ENCODE peak calls at places on chromosomes 11 and 22, in nine cellular contexts. P is K562, T is uterus, E is colonic mucosa, J is right cardiac atrium, U is IMR-90, G is SJSA1, R is A549, C is Peyer's patch. A is an unnamed sample. For H3K4me1, the result is how much of the 10 kb centered on the place peaks cover.

GRCh38 chr11:32451808-32452207 is 16.5 kb upstream of the WT1 start:
- DNase-seq in P (no peak), T (peak), E (no peak), J (peak), U (no peak), G (no peak), R (no peak), C (no peak), A (no peak)

GRCh38 chr22:37414288-37414687 is 13.0 kb downstream of the ELFN2 start:
- DNase-seq in P (no peak), T (no peak), E (no peak), J (no peak), U (no peak), G (no peak), R (no peak), C (no peak), A (no peak)

GRCh38 chr11:31487848-31488247 is 21.6 kb downstream of the IMMP1L start:
- DNase-seq in P (peak), T (no peak), E (no peak), J (no peak), U (peak), G (no peak), R (peak), C (no peak), A (no peak)

GRCh38 chr22:22123960-22124278 is 120.7 kb upstream of the VPREB1 start:
- DNase-seq in P (peak), T (no peak), E (no peak), J (no peak), U (no peak), G (no peak), R (no peak), C (no peak), A (no peak)

GRCh38 chr11:100637706-100638105 is 49.4 kb upstream of the ARHGAP42 start:
- DNase-seq in P (no peak), T (no peak), E (no peak), J (no peak), U (no peak), G (no peak), R (no peak), C (no peak), A (no peak)

GRCh38 chr11:2927851-2928604 is 1.2 kb downstream of the PHLDA2 start:
- DNase-seq in P (peak), T (no peak), E (peak), J (peak), U (peak), G (no peak), R (peak), C (no peak), A (no peak)

GRCh38 chr11:119195680-119196079 is 10.4 kb downstream of the NHERF4 start:
- DNase-seq in P (peak), T (no peak), E (peak), J (peak), U (peak), G (no peak), R (peak), C (peak), A (no peak)

GRCh38 chr11:104876838-104877500 is 21.3 kb downstream of the CASP12 start:
- DNase-seq in P (no peak), T (no peak), E (no peak), J (no peak), U (no peak), G (no peak), R (no peak), C (no peak), A (no peak)

GRCh38 chr11:3138178-3139085 is 26.7 kb downstream of the OSBPL5 start:
- DNase-seq in P (peak), T (no peak), E (no peak), J (peak), U (no peak), G (no peak), R (no peak), C (no peak), A (no peak)

GRCh38 chr11:26782220-26782619 is 60.4 kb upstream of the SLC5A12 start:
- DNase-seq in P (no peak), T (no peak), E (no peak), J (no peak), U (no peak), G (no peak), R (no peak), C (no peak), A (no peak)

GRCh38 chr22:46650078-46650810 is 30.1 kb downstream of the GRAMD4 start:
- DNase-seq in P (no peak), T (no peak), E (no peak), J (no peak), U (no peak), G (no peak), R (no peak), C (no peak), A (no peak)
- H3K4me1 ChIP-seq in P (half or more), T (under half), E (under half), J (under half), U (under half), G (under half), R (under half), C (under half), A (under half)

DNA sequence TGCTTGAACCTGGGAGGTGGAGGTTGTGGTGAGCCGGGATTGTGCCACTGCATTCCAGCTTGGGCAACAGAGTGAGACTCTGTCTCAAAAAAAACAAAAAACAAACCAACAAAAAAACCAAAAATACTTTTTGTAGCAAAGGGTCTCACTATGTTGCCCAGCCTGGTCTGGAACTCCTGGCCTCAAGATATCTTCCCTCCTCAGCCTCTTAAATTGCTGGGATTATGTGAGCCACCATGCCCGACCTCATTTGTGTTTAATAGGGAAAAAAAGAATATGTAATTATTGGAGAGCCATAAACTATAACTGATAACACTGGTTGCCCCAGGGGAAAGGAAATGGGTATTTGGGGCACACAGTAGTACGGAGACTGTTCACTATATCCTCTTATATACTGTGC is 19.7 kb downstream of the UVRAG start:
- DNase-seq in P (no peak), T (no peak), E (no peak), J (no peak), U (no peak), G (no peak), R (no peak), C (no peak), A (no peak)
- H3K4me1 ChIP-seq in P (under half), T (under half), E (under half), J (under half), U (under half), G (under half), R (under half), C (under half), A (under half)

DNA sequence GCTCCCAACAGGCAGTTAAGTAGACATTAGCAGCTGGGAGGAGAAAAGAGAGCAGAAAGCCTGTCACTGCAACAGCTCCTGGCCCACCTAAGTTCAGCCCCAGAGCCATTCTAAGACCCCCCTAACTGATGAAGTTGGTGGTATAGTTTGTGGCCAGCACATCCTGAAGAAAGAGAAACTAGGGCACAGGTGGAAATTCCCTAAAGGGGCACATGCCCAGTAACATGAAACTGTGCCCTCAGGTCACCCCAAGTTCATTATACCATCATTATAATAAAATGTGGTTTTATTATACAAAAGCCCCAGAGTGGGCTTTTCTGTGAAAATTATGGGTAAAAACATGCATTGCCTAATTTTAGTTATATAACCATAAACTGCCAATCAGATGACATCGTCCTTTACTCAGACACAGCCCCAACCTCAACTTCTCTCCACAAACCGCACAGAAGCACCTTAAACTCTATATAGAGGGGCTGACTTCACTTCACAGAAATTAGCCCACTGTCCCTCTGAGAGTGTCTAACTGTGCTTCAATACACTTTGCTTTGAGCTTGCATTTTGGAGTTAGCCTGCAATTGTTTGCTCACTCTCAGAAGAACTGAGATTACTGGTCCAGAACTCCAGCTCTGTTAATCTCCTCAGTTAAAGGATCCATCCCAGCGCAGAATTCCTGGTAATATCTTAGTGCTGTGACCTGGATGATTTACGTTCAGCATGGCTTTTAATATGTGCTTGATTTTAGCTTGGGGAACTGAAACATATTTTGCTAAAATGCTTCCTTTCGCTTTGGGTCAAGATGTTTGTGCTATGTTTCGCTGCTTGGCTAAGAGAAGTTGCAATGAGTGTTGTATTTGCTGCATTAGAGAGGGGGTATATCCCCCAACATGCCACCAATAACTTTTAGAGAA is 1.8 kb upstream of the APOL3 start:
- DNase-seq in P (no peak), T (no peak), E (no peak), J (no peak), U (no peak), G (no peak), R (no peak), C (no peak), A (no peak)
- H3K4me1 ChIP-seq in P (under half), T (under half), E (under half), J (under half), U (under half), G (under half), R (under half), C (under half), A (under half)

DNA sequence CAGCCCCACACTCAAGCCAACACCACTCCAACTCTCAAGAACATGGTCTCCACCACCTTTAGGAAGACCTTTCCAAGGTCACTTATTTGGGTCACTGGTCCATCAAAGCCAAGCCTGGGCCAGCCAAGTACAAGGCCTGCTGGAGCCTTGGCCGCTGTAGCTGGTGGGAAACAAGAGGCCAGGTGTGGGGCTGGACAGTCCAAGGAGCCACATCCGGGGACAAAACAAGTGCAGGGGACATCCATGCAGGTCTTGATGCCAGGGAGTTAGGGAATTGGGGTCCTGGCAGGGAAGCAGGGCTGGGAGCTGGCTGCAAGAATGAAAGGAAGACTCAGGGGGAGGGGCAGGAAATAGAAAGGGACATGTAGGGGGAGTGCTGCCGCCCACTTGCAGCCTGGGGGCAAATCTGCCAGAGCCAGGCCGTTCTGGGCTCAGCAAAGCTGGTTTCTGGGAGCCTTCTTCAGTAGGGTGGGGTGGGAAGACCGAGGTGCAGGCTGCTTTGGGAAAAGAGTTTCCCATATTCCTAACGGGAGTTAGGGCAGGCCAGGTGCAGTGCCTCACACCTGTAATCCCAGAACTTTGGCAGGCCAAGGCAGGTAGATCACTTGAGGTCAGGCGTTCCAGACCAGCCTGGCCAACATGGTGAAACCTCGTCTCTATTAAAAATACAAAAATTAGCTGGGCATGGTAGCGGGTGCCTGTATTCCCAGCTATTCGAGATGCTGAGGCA is 69.5 kb upstream of the ATXN10 start:
- DNase-seq in P (no peak), T (no peak), E (no peak), J (no peak), U (no peak), G (no peak), R (no peak), C (no peak), A (no peak)
- H3K4me1 ChIP-seq in P (under half), T (under half), E (under half), J (under half), U (under half), G (half or more), R (half or more), C (under half), A (under half)

GRCh38 chr11:59659981-59660380 is 8.9 kb downstream of the PATL1 start:
- DNase-seq in P (no peak), T (no peak), E (no peak), J (no peak), U (no peak), G (no peak), R (no peak), C (no peak), A (no peak)
- H3K4me1 ChIP-seq in P (under half), T (under half), E (under half), J (under half), U (under half), G (under half), R (under half), C (under half), A (under half)

A was measured in ascending aorta.